ENCODE peak calls at places on chromosomes 13 and 19, in ten cellular contexts. H is HL-60, N is right lobe of liver, V is cardiac muscle cell, Y is endodermal cell, W is left ventricle myocardium inferior, P is colonic mucosa, K is IMR-90, J is suprapubic skin, C is AG04450. D is an unnamed sample. For H3K27me3, the result is how much of the 10 kb centered on the place peaks cover.

GRCh38 chr19:12034196-12034595 is 1.3 kb downstream of the ZNF433 start:
- DNase-seq in Y (no peak), J (no peak), K (no peak), P (no peak), C (no peak), N (no peak), V (no peak), W (no peak), H (no peak), D (no peak)

GRCh38 chr19:14770944-14771839 is 7.2 kb downstream of the ADGRE2 start:
- DNase-seq in V (no peak), Y (no peak), P (no peak), C (no peak), W (no peak), J (no peak), H (no peak), N (peak), K (no peak), D (no peak)

GRCh38 chr13:51559916-51560315 is 24.3 kb upstream of the WDFY2 start:
- DNase-seq in P (no peak), Y (no peak), C (no peak), N (no peak), J (no peak), H (peak), V (no peak), K (no peak), W (no peak), D (no peak)

GRCh38 chr19:51366999-51367564 is 894 bp upstream of the ETFB start:
- DNase-seq in V (no peak), P (no peak), C (no peak), N (peak), W (peak), Y (no peak), J (peak), K (no peak), H (peak), D (no peak)

GRCh38 chr13:101757446-101758039 is 305.1 kb downstream of the ITGBL1 start:
- DNase-seq in H (no peak), K (peak), P (no peak), V (peak), J (no peak), C (no peak), N (no peak), Y (no peak), W (no peak), D (no peak)

GRCh38 chr13:94419304-94419943 is 60.1 kb downstream of the DCT start:
- DNase-seq in W (no peak), C (peak), Y (no peak), J (no peak), V (peak), K (peak), P (no peak), H (no peak), N (no peak), D (no peak)

GRCh38 chr19:10420444-10421239 is at the start of gene PDE4A:
- DNase-seq in J (no peak), K (no peak), P (no peak), V (peak), C (no peak), N (no peak), Y (peak), H (no peak), W (no peak), D (no peak)

GRCh38 chr13:48808689-48809088 is 155.0 kb downstream of the CYSLTR2 start:
- DNase-seq in C (no peak), K (peak), N (no peak), W (no peak), H (no peak), Y (no peak), P (no peak), J (no peak), V (peak), D (no peak)

GRCh38 chr13:105921711-105922110 is 613.8 kb downstream of the EFNB2 start:
- DNase-seq in J (no peak), K (no peak), H (no peak), Y (no peak), V (no peak), W (no peak), P (peak), N (no peak), C (no peak), D (no peak)

GRCh38 chr13:54637377-54637776 is 1608.8 kb downstream of the OLFM4 start:
- DNase-seq in K (no peak), Y (peak), C (no peak), H (no peak), P (no peak), N (no peak), J (no peak), V (peak), W (no peak), D (no peak)

GRCh38 chr19:42547927-42548326 is 19.6 kb upstream of the CEACAM1 start:
- DNase-seq in N (no peak), P (no peak), Y (no peak), W (no peak), H (no peak), J (no peak), V (no peak), K (no peak), C (no peak), D (no peak)

GRCh38 chr13:113638806-113639205 is 19.2 kb downstream of the ATP4B start:
- DNase-seq in N (peak), H (no peak), C (no peak), P (no peak), J (peak), K (no peak), W (no peak), V (no peak), Y (peak), D (no peak)

GRCh38 chr19:52621376-52621775 is 16.8 kb downstream of the ZNF83 start:
- DNase-seq in C (no peak), J (no peak), P (no peak), N (no peak), Y (no peak), K (no peak), V (no peak), H (no peak), W (no peak), D (no peak)

GRCh38 chr13:71801781-71802180 is 65.2 kb downstream of the DACH1 start:
- DNase-seq in W (no peak), K (no peak), Y (no peak), N (no peak), P (no peak), V (no peak), C (no peak), J (no peak), H (no peak), D (no peak)

GRCh38 chr19:14558370-14559066 is 13.3 kb downstream of the NDUFB7 start:
- DNase-seq in P (no peak), Y (no peak), J (no peak), W (peak), C (no peak), V (no peak), K (no peak), N (no peak), H (no peak), D (no peak)

GRCh38 chr13:42847891-42848663 is 66.7 kb downstream of the FAM216B start:
- DNase-seq in V (peak), C (no peak), N (no peak), P (no peak), K (peak), W (no peak), H (no peak), Y (no peak), J (no peak), D (no peak)

GRCh38 chr13:52127783-52128702 is 830 bp downstream of the NEK5 start:
- DNase-seq in C (peak), V (peak), N (peak), P (peak), K (peak), Y (peak), J (no peak), W (peak), H (peak), D (peak)

GRCh38 chr13:34698953-34699352 is 243.1 kb upstream of the NBEA start:
- DNase-seq in W (no peak), V (peak), J (no peak), K (no peak), N (no peak), H (no peak), Y (no peak), P (no peak), C (no peak), D (no peak)

GRCh38 chr19:1232652-1233360 is 5.0 kb downstream of the CBARP start:
- DNase-seq in C (no peak), V (peak), J (no peak), Y (no peak), N (no peak), H (no peak), P (no peak), W (no peak), K (peak), D (no peak)

GRCh38 chr19:30207357-30207756 is 164.8 kb upstream of the ZNF536 start:
- DNase-seq in C (no peak), K (no peak), N (no peak), H (no peak), V (no peak), P (no peak), W (no peak), Y (peak), J (no peak), D (no peak)

GRCh38 chr13:76672422-76672821 is 213.8 kb downstream of the KCTD12 start:
- DNase-seq in N (no peak), V (peak), Y (no peak), C (no peak), H (no peak), W (no peak), P (no peak), J (no peak), K (peak), D (no peak)

GRCh38 chr13:51961493-51962403 is 49.5 kb downstream of the ATP7B start:
- DNase-seq in V (no peak), C (no peak), P (no peak), N (no peak), W (no peak), Y (no peak), H (no peak), K (no peak), J (no peak), D (no peak)

GRCh38 chr19:3369337-3370213 is 3.2 kb downstream of the NFIC start:
- DNase-seq in W (peak), C (no peak), N (no peak), K (peak), Y (peak), P (peak), V (peak), J (no peak), H (peak), D (no peak)

GRCh38 chr19:13838943-13839192 is 38.1 kb upstream of the NANOS3 start:
- DNase-seq in J (peak), N (no peak), Y (peak), W (no peak), H (no peak), P (no peak), K (no peak), V (no peak), C (no peak), D (no peak)

GRCh38 chr19:45778010-45778671 is 4.1 kb downstream of the DMPK start:
- DNase-seq in W (no peak), V (no peak), P (no peak), N (no peak), Y (no peak), K (no peak), C (no peak), J (no peak), H (no peak), D (no peak)

GRCh38 chr13:44267203-44267602 is 106.4 kb upstream of the SERP2 start:
- DNase-seq in W (no peak), P (no peak), V (no peak), H (no peak), N (no peak), K (no peak), Y (no peak), J (no peak), C (no peak), D (no peak)

GRCh38 chr13:110593430-110594130 is 21.8 kb upstream of the NAXD start:
- DNase-seq in C (no peak), J (no peak), V (peak), Y (peak), K (peak), N (peak), H (peak), P (no peak), W (no peak), D (no peak)

GRCh38 chr13:108915634-108916497 is 286.5 kb downstream of the MYO16 start:
- DNase-seq in V (peak), Y (peak), W (peak), H (peak), J (peak), C (peak), K (peak), N (peak), P (peak), D (no peak)

GRCh38 chr19:1833540-1833939 is 14.7 kb downstream of the REXO1 start:
- DNase-seq in H (no peak), N (peak), P (no peak), K (no peak), Y (no peak), C (no peak), V (no peak), J (no peak), W (no peak), D (no peak)

GRCh38 chr13:102170295-102170694 is 231.6 kb downstream of the FGF14 start:
- DNase-seq in W (no peak), H (no peak), J (no peak), V (no peak), N (no peak), C (no peak), K (no peak), Y (no peak), P (no peak), D (no peak)

DNA sequence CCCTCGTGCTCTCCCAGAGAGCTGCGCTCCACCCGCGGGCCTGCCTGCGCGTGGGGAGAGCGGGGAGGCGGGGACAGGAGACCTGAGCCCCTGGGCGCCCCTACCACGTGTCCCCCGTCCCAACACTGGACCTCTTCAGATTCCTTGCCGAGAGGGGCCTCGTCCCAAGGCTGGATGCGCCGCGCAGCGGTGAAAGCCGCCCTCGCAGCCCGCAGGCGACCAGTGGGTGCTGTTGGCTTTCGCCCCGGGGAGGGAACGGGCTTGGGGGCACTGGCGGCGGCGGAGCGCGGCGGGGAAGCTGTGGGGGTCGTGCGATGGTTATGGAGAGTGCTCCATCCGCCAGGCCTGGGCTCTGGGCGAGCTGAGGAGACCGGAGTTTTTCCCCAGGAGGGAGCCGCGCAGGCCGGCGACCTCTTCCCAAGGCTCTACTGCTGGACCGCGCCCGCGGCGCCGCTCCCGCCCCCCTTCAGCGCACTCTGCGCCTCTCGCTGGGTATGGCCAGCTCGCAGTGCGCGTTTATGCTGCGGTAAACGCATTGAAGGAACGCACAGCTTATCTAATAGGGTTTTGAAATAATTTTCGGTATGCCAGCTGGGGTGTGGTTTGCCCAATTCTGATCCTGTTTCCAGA is 17.2 kb upstream of the RNF17 start:
- DNase-seq in H (peak), K (no peak), Y (peak), J (no peak), W (no peak), V (peak), C (no peak), P (no peak), N (no peak), D (no peak)
- H3K4me3 ChIP-seq in H (peak), K (no peak), Y (peak), J (peak), W (peak), V (peak), C (no peak), P (no peak), N (no peak), D (no peak)

DNA sequence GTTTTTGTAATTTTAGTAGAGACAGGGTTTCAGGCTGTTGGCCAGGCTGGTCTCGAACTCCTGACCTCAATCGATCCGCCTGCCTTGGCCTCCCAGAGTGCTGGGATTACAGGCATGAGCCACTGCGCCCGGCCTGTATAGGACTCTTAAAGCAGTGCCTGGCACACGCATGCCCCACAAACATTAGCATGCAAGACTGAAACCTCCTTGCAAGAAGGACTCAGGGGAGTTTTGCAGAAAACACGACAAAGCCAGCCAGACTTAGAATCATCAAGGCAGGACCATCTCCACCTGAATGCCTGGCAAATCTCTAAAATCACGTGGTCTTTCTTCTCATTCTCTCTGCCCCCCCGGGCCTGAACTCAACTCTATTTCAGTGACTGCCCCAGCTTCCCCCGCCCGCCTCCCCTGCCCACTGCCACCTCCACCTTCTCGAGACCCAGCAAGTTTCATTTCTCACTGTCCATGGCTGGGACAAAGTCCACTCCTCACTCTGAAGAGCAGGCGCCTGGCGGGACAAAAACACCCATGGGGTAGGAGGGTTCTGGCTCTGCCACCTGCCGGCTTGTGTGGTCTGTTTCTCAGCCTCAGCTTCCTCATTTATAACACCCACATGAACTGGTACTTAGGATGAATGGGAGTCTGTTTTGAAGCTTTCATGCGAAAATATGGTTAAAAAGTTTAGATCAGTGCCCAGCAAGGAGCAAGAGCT is 2.4 kb downstream of the TICAM1 start:
- DNase-seq in Y (no peak), P (peak), W (no peak), J (no peak), K (no peak), V (no peak), C (no peak), H (peak), N (peak), D (no peak)
- TF ChIP-seq CTCF in Y (no peak), P (no peak), W (no peak), J (no peak), K (no peak), V (no peak), C (no peak), H (peak), N (peak), D (no peak)

DNA sequence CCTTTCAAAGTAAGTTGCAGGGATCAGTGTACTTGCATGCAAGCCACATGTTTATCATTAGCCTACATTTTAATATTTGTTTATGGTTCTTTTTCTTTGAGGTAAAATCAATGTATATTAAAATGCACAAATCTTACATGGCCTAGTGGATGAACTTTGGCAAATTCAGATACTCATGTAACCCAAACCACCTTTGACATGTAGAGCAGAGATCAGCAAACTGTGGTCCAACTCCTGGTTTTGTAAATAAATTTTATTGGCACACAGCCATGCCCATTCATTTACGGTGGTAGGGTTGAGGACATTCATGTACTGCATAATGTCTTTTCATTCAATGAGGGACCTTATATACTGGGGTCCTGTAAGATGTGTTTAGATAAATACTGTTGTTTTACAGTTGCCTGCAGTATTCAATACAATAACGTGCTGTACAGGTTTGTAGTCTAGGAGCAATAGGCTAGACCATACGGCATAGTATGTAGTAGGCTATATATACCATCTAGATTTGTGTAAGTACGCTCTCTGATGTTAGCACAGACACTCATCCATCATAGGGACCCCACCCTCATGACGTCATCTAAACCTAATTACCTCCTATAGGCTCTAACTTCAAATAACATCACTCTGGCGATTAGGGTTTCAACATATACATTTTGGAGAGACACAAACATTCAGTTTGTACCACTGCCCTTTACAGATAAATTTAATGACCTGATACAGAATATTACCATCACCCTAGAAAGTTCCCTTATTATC is 5.7 kb downstream of the NDFIP2 start:
- DNase-seq in Y (no peak), K (no peak), H (no peak), P (no peak), J (no peak), W (no peak), N (peak), V (no peak), C (no peak), D (no peak)
- H3K27me3 ChIP-seq in Y (under half), K (under half), H (under half), P (under half), J (under half), W (under half), N (under half), V (under half), C (under half), D (under half)

GRCh38 chr19:43782311-43782660 is 1.5 kb upstream of the KCNN4 start:
- DNase-seq in H (no peak), N (no peak), Y (no peak), C (no peak), V (no peak), P (no peak), W (no peak), J (no peak), K (no peak), D (no peak)

GRCh38 chr19:43783636-43784035 is 2.9 kb upstream of the KCNN4 start:
- DNase-seq in C (no peak), Y (no peak), N (no peak), V (no peak), H (no peak), W (no peak), K (no peak), P (no peak), J (no peak), D (no peak)

GRCh38 chr19:43784981-43785808 is 4.4 kb upstream of the KCNN4 start:
- DNase-seq in J (no peak), P (peak), W (no peak), C (peak), K (peak), N (no peak), V (peak), Y (peak), H (peak), D (no peak)

GRCh38 chr19:43782689-43783231 is 2.0 kb upstream of the KCNN4 start:
- DNase-seq in K (no peak), N (no peak), W (no peak), H (no peak), P (peak), Y (no peak), V (no peak), J (no peak), C (no peak), D (no peak)

DNA sequence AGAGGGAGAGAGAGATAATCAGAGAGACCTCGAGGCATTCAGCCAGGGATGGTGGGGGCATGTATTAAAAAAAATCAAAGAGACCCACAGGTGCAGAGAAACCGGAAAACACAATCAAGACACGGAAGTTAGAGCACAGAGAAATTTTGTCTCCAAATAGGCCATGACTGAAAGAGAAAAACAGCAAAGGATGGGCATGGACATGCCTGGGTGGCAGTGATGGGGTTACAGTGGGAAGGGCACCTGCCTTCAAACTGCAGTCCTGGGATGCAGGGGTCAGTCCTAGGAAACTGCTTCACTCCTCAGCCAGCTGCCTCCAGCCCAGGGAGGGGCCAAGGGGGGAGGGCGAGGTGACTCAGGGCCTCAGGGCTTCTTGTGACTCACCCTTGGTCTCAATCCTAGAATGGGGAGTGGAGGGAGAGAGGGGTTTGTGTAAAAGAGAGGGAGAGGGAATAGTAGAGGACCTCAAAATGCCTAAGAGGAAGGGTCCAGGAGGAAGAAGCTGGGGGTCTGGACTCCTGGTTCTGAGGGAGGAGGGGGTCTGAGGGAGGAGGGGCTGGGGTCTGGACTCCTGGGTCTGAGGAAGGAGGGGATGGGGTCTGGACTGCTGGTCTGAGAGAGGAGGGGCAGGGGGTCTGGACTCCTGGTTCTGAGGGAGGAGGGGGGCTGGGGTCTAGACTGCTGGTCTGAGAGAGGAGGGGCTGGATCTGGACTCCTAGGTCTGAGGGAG is 3.6 kb upstream of the KCNN4 start:
- DNase-seq in Y (peak), N (no peak), P (peak), K (peak), C (peak), V (peak), H (peak), J (no peak), W (no peak), D (no peak)
- H3K4me3 ChIP-seq in Y (no peak), N (no peak), P (no peak), K (no peak), C (no peak), V (no peak), H (no peak), J (peak), W (no peak), D (no peak)

D was measured in BJ.